ENCODE peak calls at places on chromosome 2, in eight cellular contexts. D, G, P, W, I, T, Q and U are unnamed samples.

GRCh38 chr2:86632672-86633071 is 9.0 kb upstream of the RNF103 start:
- DNase-seq in D (no peak), G (no peak), P (no peak), W (no peak), I (no peak), T (no peak), Q (no peak), U (no peak)

GRCh38 chr2:108417254-108417653 is 31.8 kb upstream of the GCC2 start:
- DNase-seq in D (peak; percentile 12), G (no peak), P (no peak), W (no peak), I (peak; percentile 19), T (no peak), Q (no peak), U (no peak)

GRCh38 chr2:181070119-181070833 is 89.9 kb downstream of the UBE2E3 start:
- DNase-seq in D (no peak), G (peak; percentile 40), P (no peak), W (peak; percentile 62), I (no peak), T (no peak), Q (no peak), U (no peak)

GRCh38 chr2:61978522-61978921 is 73.0 kb downstream of the COMMD1 start:
- DNase-seq in D (peak; percentile 55), G (no peak), P (no peak), W (no peak), I (peak; percentile 78), T (no peak), Q (no peak), U (no peak)

GRCh38 chr2:239692348-239692747 is 291.5 kb upstream of the HDAC4 start:
- DNase-seq in D (no peak), G (no peak), P (no peak), W (no peak), I (no peak), T (no peak), Q (peak; percentile 88), U (no peak)

GRCh38 chr2:129847043-129847442 is 132.4 kb upstream of the RAB6C start:
- DNase-seq in D (no peak), G (no peak), P (no peak), W (peak; percentile 30), I (no peak), T (no peak), Q (no peak), U (no peak)

GRCh38 chr2:134482766-134483340 is 229.0 kb downstream of the MGAT5 start:
- DNase-seq in D (no peak), G (no peak), P (no peak), W (no peak), I (no peak), T (no peak), Q (no peak), U (no peak)

GRCh38 chr2:151097930-151098329 is 163.7 kb downstream of the RBM43 start:
- DNase-seq in D (no peak), G (no peak), P (no peak), W (peak; percentile 20), I (no peak), T (no peak), Q (no peak), U (no peak)

GRCh38 chr2:136008205-136008865 is 22.9 kb upstream of the DARS1 start:
- DNase-seq in D (peak; percentile 45), G (no peak), P (no peak), W (no peak), I (peak; percentile 99), T (no peak), Q (peak; percentile 55), U (no peak)

GRCh38 chr2:237149425-237149824 is 63.7 kb downstream of the COPS8 start:
- DNase-seq in D (no peak), G (peak; percentile 49), P (no peak), W (peak; percentile 84), I (no peak), T (no peak), Q (no peak), U (no peak)

DNA sequence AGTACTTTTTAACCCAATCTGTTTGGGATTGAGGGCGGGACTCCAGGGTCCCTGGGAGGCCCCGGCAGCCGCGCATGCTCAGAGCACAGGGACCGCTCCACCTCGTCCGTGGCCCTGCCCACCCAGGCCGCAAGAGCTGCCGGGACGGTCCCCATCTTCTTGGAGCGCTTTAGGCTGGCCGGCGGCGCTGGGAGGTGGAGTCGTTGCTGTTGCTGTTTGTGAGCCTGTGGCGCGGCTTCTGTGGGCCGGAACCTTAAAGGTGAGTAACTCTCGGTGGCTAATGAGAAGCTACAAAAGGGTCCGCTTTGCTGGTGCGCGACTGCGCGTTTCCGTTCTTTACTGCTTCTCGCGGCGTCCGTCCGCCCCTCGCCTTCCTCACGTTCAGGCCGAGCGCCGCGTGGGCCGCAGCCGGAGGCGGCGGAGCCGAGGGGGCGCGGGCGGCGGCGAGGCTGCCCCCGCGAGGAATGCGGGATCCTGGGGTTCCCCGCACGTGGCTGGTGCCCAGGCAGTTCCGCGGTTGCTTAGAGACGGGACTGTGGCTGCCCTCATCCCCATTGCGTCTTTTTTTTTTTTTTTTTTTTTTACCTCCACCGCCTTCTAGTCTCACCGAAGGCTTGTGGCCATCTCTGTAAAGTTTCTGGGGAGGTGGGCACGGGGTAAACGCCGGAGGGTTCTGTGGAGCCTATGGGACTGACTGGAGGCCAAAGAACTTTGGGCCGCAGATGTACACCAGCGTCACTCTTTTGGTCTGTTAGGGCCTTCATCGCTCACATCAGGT is at the start of gene SSB:
- DNase-seq in D (peak; percentile 98), G (peak; percentile 92), P (peak; percentile 93), W (peak; percentile 89), I (peak; percentile 98), T (peak; percentile 84), Q (peak; percentile 96), U (no peak)
- TF ChIP-seq CTCF in D (no peak), G (no peak), P (no peak), W (no peak), I (no peak), T (peak; percentile 47), Q (no peak), U (no peak)

GRCh38 chr2:64455545-64455944 is 1.6 kb downstream of the LGALSL start:
- DNase-seq in D (no peak), G (no peak), P (no peak), W (no peak), I (peak; percentile 34), T (no peak), Q (no peak), U (no peak)

GRCh38 chr2:64453710-64454315 is at the start of gene LGALSL:
- DNase-seq in D (peak; percentile 76), G (peak; percentile 18), P (peak; percentile 86), W (no peak), I (peak; percentile 66), T (peak; percentile 38), Q (peak; percentile 81), U (no peak)

GRCh38 chr2:64454316-64455030 is 511 bp downstream of the LGALSL start:
- DNase-seq in D (peak; percentile 79), G (peak; percentile 24), P (peak; percentile 76), W (peak; percentile 28), I (peak; percentile 64), T (peak; percentile 49), Q (peak; percentile 81), U (no peak)

GRCh38 chr2:64456298-64456697 is 2.3 kb downstream of the LGALSL start:
- DNase-seq in D (no peak), G (no peak), P (no peak), W (no peak), I (no peak), T (no peak), Q (no peak), U (no peak)

DNA sequence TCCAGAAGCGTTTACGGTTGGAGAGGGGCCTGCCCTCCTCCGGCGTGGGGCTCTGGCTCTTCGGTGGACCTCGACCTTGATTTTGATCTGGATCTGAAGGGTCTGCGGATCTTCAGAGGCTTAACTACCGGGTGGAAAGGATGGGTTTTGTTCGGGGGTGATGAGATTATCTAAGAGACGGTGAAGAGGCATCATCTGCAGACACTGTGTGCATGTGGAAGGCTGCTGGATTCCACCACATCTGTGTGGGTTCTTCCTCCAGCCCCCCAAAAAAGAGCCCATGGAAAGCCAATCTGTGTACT is 1.0 kb downstream of the LGALSL start:
- DNase-seq in D (no peak), G (no peak), P (no peak), W (no peak), I (no peak), T (no peak), Q (no peak), U (no peak)
- H3K4me3 ChIP-seq in D (peak overlapping the region; percentile 83), G (peak overlapping the region; percentile 60), P (peak overlapping the region; percentile 89), W (peak overlapping the region; percentile 49), I (no peak overlapping the region), T (peak overlapping the region; percentile 65), Q (peak overlapping the region; percentile 91), U (peak overlapping the region; percentile 62)

DNA sequence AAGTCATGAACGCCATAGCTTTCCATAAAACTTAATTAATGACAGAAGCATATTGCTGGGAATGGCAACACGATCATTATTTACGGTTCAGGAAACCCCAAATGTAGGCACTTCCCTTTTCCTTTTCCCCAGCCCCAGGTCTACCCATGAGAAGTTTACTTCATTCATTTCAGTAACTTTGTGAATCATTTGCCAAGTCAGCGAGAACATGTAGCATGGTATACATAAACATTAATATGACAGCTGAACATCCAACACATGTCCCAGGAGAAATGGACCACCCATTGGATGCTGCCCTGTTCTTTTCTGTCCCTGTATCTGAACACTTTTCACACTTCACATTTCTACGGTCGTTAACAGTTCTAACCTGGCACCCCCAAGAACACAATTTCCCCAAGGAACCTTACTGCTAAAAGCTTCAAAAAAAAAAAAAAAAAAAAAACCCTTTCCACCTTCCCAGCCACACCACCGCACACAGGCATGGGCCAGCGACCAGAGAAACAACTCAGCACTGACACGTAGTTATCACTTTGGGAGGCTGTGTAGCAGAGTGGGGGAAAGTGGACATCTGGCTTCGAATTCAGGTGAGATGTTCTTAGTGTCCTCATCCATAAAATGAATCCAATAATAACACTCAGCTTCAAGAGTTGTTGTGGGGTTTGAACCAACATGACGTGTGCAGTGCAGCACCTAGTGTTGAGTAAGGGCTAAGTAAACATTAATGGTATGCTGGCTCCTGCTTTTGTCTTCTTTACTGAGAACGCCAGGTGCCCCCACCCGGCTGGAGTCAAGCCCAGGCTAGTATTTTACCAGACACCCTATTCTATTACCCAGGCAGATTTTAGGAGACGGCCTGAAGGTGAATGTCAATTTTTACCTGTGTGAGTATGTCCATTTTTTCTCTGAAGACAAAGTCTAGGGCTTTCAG is 371.5 kb downstream of the LNPK start:
- DNase-seq in D (no peak), G (no peak), P (no peak), W (peak; percentile 10), I (peak; percentile 13), T (no peak), Q (no peak), U (no peak)
- TF ChIP-seq CTCF in D (no peak), G (no peak), P (no peak), W (no peak), I (no peak), T (no peak), Q (no peak), U (no peak)

GRCh38 chr2:219425238-219426067 is 7.3 kb downstream of the DES start:
- DNase-seq in D (no peak), G (no peak), P (no peak), W (no peak), I (no peak), T (no peak), Q (peak; percentile 49), U (no peak)

GRCh38 chr2:219421323-219421722 is 3.1 kb downstream of the DES start:
- DNase-seq in D (no peak), G (no peak), P (no peak), W (no peak), I (no peak), T (no peak), Q (no peak), U (no peak)

GRCh38 chr2:219423656-219424378 is 5.6 kb downstream of the DES start:
- DNase-seq in D (no peak), G (no peak), P (no peak), W (no peak), I (no peak), T (no peak), Q (peak; percentile 61), U (no peak)

GRCh38 chr2:219420687-219421086 is 2.5 kb downstream of the DES start:
- DNase-seq in D (no peak), G (no peak), P (no peak), W (no peak), I (no peak), T (no peak), Q (no peak), U (no peak)

GRCh38 chr2:219422944-219423534 is 4.9 kb downstream of the DES start:
- DNase-seq in D (no peak), G (no peak), P (no peak), W (no peak), I (no peak), T (no peak), Q (peak; percentile 66), U (no peak)
- H3K4me3 ChIP-seq in D (no peak overlapping the region), G (no peak overlapping the region), P (no peak overlapping the region), W (no peak overlapping the region), I (no peak overlapping the region), T (no peak overlapping the region), Q (peak overlapping the region; percentile 93), U (no peak overlapping the region)